ENCODE peak calls at places on chromosomes 1 and 21, in six cellular contexts. S, K, V, B, Y and T are unnamed samples.
A peak's percentile ranks its signal among the peaks of the same experiment; 100 is the strongest.

GRCh38 chr1:27616441-27616840 is 12.5 kb upstream of the AHDC1 start:
- DNase-seq in S (no peak), K (no peak), V (no peak), B (no peak), Y (no peak), T (no peak)

GRCh38 chr1:53396563-53397268 is 62.5 kb upstream of the DMRTB1 start:
- DNase-seq in S (no peak), K (no peak), V (peak; percentile 51), B (no peak), Y (no peak), T (no peak)

GRCh38 chr1:159823401-159823800 is 3.3 kb upstream of the SLAMF8 start:
- DNase-seq in S (no peak), K (no peak), V (peak; percentile 69), B (no peak), Y (no peak), T (no peak)

GRCh38 chr21:31720739-31721138 is 11.2 kb downstream of the SCAF4 start:
- DNase-seq in S (no peak), K (no peak), V (no peak), B (no peak), Y (no peak), T (no peak)

GRCh38 chr1:209769171-209769904 is 13.5 kb downstream of the TRAF3IP3 start:
- DNase-seq in S (peak; percentile 39), K (peak; percentile 88), V (no peak), B (peak; percentile 86), Y (peak; percentile 96), T (no peak)

GRCh38 chr1:26794391-26794790 is 6.6 kb downstream of the PIGV start:
- DNase-seq in S (no peak), K (no peak), V (no peak), B (no peak), Y (no peak), T (no peak)

GRCh38 chr1:112522621-112523020 is 13.9 kb downstream of the WNT2B start:
- DNase-seq in S (peak; percentile 93), K (peak; percentile 91), V (peak; percentile 77), B (peak; percentile 93), Y (peak; percentile 93), T (no peak)

GRCh38 chr21:37032877-37033471 is 26.5 kb downstream of the RIPPLY3 start:
- DNase-seq in S (peak; percentile 28), K (peak; percentile 51), V (no peak), B (peak; percentile 75), Y (peak; percentile 42), T (no peak)

GRCh38 chr1:66288048-66288447 is 245.9 kb upstream of the SGIP1 start:
- DNase-seq in S (no peak), K (no peak), V (no peak), B (no peak), Y (no peak), T (no peak)

GRCh38 chr1:160256396-160257046 is 5.8 kb downstream of the DCAF8 start:
- DNase-seq in S (no peak), K (peak; percentile 80), V (no peak), B (peak; percentile 82), Y (peak; percentile 91), T (no peak)

GRCh38 chr1:248686815-248687214 is 15.8 kb downstream of the OR14I1 start:
- DNase-seq in S (no peak), K (no peak), V (no peak), B (no peak), Y (no peak), T (no peak)

GRCh38 chr1:234303231-234303630 is 70.0 kb upstream of the COA6 start:
- DNase-seq in S (no peak), K (no peak), V (no peak), B (no peak), Y (no peak), T (no peak)

GRCh38 chr1:229028509-229028908 is 242.4 kb upstream of the RAB4A start:
- DNase-seq in S (no peak), K (no peak), V (no peak), B (no peak), Y (no peak), T (no peak)

GRCh38 chr1:29574871-29575270 is 338.5 kb downstream of the PTPRU start:
- DNase-seq in S (no peak), K (no peak), V (no peak), B (no peak), Y (no peak), T (no peak)
- TF ChIP-seq CTCF in S (no peak), K (no peak), V (no peak), B (no peak), Y (no peak), T (no peak)

GRCh38 chr1:5813480-5813879 is 178.7 kb downstream of the NPHP4 start:
- DNase-seq in S (no peak), K (no peak), V (no peak), B (no peak), Y (no peak), T (no peak)
- TF ChIP-seq CTCF in S (no peak), K (no peak), V (no peak), B (no peak), Y (no peak), T (no peak)

DNA sequence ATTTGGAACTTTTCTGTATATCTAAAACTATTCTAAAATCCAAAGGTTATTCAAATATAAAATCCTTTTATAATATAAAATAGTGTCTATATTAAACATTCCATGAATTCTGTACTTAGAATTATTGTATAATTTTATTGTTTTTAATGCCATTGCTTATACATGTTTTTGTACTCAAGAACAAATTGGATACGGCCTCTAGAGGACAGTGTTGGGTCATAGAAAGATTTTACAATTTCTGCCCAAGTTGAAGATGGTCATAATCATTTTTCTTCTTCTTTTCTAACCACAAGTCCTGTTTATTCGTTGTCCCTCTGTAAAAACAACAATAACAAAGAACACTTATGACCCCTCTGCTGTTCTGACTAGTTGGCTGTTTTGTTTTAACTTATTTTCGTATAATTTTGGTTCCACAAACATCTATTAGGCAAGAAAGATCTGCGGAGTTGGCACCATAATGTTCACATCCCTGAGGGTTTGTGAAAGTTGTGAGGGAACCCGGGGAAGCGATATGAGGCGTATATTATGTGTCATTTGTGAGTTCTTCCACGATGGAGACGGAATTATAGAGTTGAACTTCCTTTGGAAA is 75.7 kb upstream of the KIF26B start:
- DNase-seq in S (no peak), K (peak; percentile 66), V (no peak), B (peak; percentile 79), Y (peak; percentile 80), T (no peak)
- TF ChIP-seq CTCF in S (peak; percentile 80), K (peak; percentile 91), V (peak; percentile 86), B (peak; percentile 95), Y (peak; percentile 80), T (no peak)

GRCh38 chr1:37561794-37562132 is 5.0 kb downstream of the DNALI1 start:
- DNase-seq in S (no peak), K (peak; percentile 46), V (peak; percentile 77), B (peak; percentile 67), Y (peak; percentile 36), T (no peak)
- TF ChIP-seq CTCF in S (peak; percentile 52), K (peak; percentile 60), V (peak; percentile 74), B (peak; percentile 69), Y (peak; percentile 51), T (no peak)

DNA sequence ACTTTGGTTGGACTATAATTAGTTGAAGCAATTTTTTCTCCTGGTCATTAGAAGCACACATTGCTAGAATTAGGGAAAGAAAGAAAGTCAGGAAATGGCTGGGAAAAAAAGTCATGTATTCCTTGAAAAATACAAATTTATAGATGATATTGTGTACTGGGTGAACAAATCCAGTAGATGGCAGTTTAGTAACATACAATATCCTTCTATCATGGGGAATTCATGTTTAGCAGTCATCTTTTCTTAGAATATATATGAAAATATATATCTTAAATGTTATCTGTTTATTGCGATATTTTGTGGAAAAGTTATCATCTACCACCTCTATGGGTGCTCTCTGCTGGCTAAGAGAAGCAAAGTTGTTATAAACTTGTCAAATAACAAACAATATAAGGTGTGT is 13.1 kb upstream of the ZRANB2 start:
- DNase-seq in S (no peak), K (peak; percentile 29), V (no peak), B (peak; percentile 50), Y (peak; percentile 53), T (no peak)
- TF ChIP-seq CTCF in S (no peak), K (peak; percentile 65), V (peak; percentile 59), B (peak; percentile 41), Y (peak; percentile 44), T (no peak)